ENCODE peak calls at places on chromosomes 16 and 17, in six cellular contexts. Q, N, X, L, A and O are unnamed samples.

GRCh38 chr17:38922538-38923291 is 2.7 kb upstream of the LASP1NB start:
- DNase-seq in Q (peak), N (no peak), X (peak), L (no peak), A (no peak), O (peak)

GRCh38 chr16:75494696-75495601 is at the start of gene CHST6:
- DNase-seq in Q (no peak), N (no peak), X (peak), L (peak), A (no peak), O (no peak)

GRCh38 chr17:82297280-82297803 is 20.1 kb downstream of the CD7 start:
- DNase-seq in Q (peak), N (peak), X (no peak), L (peak), A (peak), O (peak)

GRCh38 chr17:63446218-63446980 is at the start of gene CYB561:
- DNase-seq in Q (peak), N (peak), X (peak), L (no peak), A (no peak), O (peak)

GRCh38 chr17:6392609-6393367 is 42.1 kb downstream of the AIPL1 start:
- DNase-seq in Q (no peak), N (no peak), X (no peak), L (no peak), A (no peak), O (no peak)

GRCh38 chr17:28741358-28742349 is 2.2 kb upstream of the TRAF4 start:
- DNase-seq in Q (no peak), N (no peak), X (no peak), L (no peak), A (no peak), O (no peak)

GRCh38 chr17:68198931-68199836 is 48.7 kb upstream of the AMZ2 start:
- DNase-seq in Q (peak), N (peak), X (peak), L (no peak), A (no peak), O (no peak)

GRCh38 chr17:82457071-82457789 is 1.3 kb upstream of the NARF start:
- DNase-seq in Q (no peak), N (peak), X (no peak), L (no peak), A (no peak), O (no peak)

GRCh38 chr17:60151355-60151754 is 1.6 kb downstream of the CA4 start:
- DNase-seq in Q (peak), N (no peak), X (no peak), L (no peak), A (no peak), O (no peak)

GRCh38 chr17:65283704-65284103 is 146.5 kb downstream of the RGS9 start:
- DNase-seq in Q (peak), N (no peak), X (no peak), L (no peak), A (no peak), O (no peak)

GRCh38 chr17:40534431-40535189 is 30.7 kb downstream of the CCR7 start:
- DNase-seq in Q (no peak), N (peak), X (no peak), L (no peak), A (no peak), O (no peak)

GRCh38 chr17:42819939-42820535 is 4.0 kb downstream of the BECN1 start:
- DNase-seq in Q (peak), N (no peak), X (peak), L (no peak), A (no peak), O (peak)

DNA sequence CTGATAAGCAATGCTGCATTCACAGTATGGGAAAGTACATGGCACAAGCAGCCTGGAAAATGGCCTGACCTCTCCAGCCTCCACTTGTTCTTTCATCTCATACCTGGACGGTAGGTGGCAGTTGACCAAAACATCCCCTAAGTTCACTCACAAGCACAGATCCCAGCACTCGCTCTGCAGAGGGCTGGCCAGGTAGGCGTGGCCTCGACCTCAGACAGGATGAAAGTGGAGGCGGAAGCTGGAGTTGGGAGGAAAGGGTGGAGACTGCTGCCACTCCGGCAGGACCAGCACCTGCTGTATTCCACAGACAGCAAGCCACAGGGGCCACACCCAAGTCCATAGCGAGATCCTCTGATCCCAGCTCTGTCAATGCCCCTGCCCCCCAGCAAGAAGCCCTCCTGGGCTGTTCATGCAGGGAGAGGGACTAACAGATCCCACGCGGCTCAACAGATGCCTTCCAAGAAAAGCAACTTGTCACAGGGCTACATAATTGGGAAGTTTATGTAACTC is 31.3 kb downstream of the ZCCHC14 start:
- DNase-seq in Q (peak), N (peak), X (peak), L (peak), A (no peak), O (peak)
- TF ChIP-seq CTCF in Q (peak), N (peak), X (peak), L (no peak), A (peak), O (no peak)

GRCh38 chr16:19659554-19659953 is 58.5 kb downstream of the KNOP1 start:
- DNase-seq in Q (no peak), N (no peak), X (no peak), L (no peak), A (no peak), O (no peak)
- TF ChIP-seq CTCF in Q (no peak), N (no peak), X (no peak), L (peak), A (no peak), O (no peak)

DNA sequence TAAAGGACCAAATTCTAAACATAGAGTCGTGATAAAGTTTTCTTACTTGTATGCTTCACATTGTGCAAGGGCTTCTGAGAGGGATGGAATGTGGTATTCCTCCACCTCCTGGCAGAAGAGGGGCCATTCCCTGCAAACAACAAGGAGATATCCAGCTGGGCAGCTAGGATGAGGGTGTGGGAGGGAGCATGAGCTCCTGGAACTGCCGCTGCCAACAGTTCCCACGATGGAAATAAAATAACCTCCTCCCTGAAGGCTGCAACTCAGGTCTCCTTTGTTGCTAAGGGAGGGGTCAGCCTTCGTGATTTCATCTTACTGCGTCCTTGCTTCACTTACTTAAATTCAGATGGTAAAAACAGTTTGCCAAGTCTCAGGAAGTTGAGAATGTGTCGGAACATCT is 15.6 kb downstream of the PLEKHG4 start:
- DNase-seq in Q (no peak), N (no peak), X (no peak), L (no peak), A (no peak), O (no peak)
- TF ChIP-seq CTCF in Q (no peak), N (no peak), X (no peak), L (no peak), A (no peak), O (no peak)

GRCh38 chr16:56683424-56684162 is 1.3 kb downstream of the MT1X start:
- DNase-seq in Q (no peak), N (no peak), X (no peak), L (no peak), A (no peak), O (no peak)
- TF ChIP-seq CTCF in Q (no peak), N (no peak), X (no peak), L (no peak), A (no peak), O (no peak)